ENCODE peak calls at places on chromosomes 2 and 18, in four cellular contexts. One of them, this sample, is unnamed.
A peak's percentile ranks its signal among the peaks of the same experiment; 100 is the strongest.

GRCh38 chr2:85933753-85934594 is 45.2 kb upstream of the ST3GAL5 start:
- DNase-seq in Peyer's patch: no peak
- DNase-seq in transverse colon: no peak
- DNase-seq in fibroblast of lung: peak; percentile 98
- DNase-seq in this sample: no peak

GRCh38 chr2:214232266-214232665 is 178.6 kb upstream of the VWC2L start:
- DNase-seq in Peyer's patch: no peak
- DNase-seq in transverse colon: no peak
- DNase-seq in fibroblast of lung: peak; percentile 30
- DNase-seq in this sample: no peak

GRCh38 chr2:46248171-46248570 is 49.0 kb upstream of the EPAS1 start:
- DNase-seq in transverse colon: no peak
- DNase-seq in Peyer's patch: no peak
- DNase-seq in fibroblast of lung: no peak
- DNase-seq in this sample: no peak

GRCh38 chr2:139805378-139805777 is 1025.2 kb upstream of the NXPH2 start:
- DNase-seq in Peyer's patch: no peak
- DNase-seq in fibroblast of lung: no peak
- DNase-seq in transverse colon: no peak
- DNase-seq in this sample: no peak

GRCh38 chr2:33788044-33788443 is 188.9 kb upstream of the FAM98A start:
- DNase-seq in Peyer's patch: no peak
- DNase-seq in transverse colon: no peak
- DNase-seq in fibroblast of lung: peak; percentile 86
- DNase-seq in this sample: no peak

GRCh38 chr2:18630941-18631340 is 41.6 kb upstream of the NT5C1B start:
- DNase-seq in fibroblast of lung: no peak
- DNase-seq in transverse colon: no peak
- DNase-seq in Peyer's patch: no peak
- DNase-seq in this sample: no peak

GRCh38 chr2:217095511-217096205 is 235.8 kb upstream of the TNP1 start:
- DNase-seq in fibroblast of lung: no peak
- DNase-seq in transverse colon: no peak
- DNase-seq in Peyer's patch: no peak
- DNase-seq in this sample: no peak

GRCh38 chr2:240297553-240298315 is 137.7 kb upstream of the GPC1 start:
- DNase-seq in Peyer's patch: no peak
- DNase-seq in fibroblast of lung: no peak
- DNase-seq in transverse colon: no peak
- DNase-seq in this sample: no peak

GRCh38 chr18:26468931-26469340 is 79.4 kb downstream of the KCTD1 start:
- DNase-seq in Peyer's patch: no peak
- DNase-seq in fibroblast of lung: no peak
- DNase-seq in transverse colon: peak; percentile 20
- DNase-seq in this sample: peak; percentile 62

GRCh38 chr2:32632089-32632488 is 4.2 kb downstream of the TTC27 start:
- DNase-seq in Peyer's patch: no peak
- DNase-seq in transverse colon: no peak
- DNase-seq in fibroblast of lung: peak; percentile 60
- DNase-seq in this sample: no peak

GRCh38 chr2:147441140-147441539 is 403.7 kb upstream of the ACVR2A start:
- DNase-seq in transverse colon: no peak
- DNase-seq in Peyer's patch: no peak
- DNase-seq in fibroblast of lung: no peak
- DNase-seq in this sample: no peak

DNA sequence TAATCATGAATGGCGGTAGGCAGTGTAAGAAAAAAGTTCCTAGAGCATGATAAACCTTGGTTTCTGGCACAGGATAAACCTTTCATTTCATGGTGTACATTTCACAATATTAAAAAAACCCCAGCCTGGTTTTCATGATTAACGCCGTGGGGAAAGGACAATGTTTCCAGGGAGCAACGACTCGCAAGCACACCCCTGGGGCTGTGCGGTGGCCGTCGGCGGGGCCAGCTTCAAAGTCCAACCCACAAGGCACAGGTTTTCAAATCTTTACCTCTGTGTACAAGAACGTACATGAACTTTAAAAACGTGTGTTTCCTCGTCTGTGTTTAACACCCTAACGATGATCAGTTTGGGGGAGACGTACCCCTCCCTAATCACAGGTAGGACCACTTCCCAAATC is 118.1 kb downstream of the NOL10 start:
- DNase-seq in transverse colon: no peak
- DNase-seq in fibroblast of lung: no peak
- DNase-seq in Peyer's patch: no peak
- DNase-seq in this sample: no peak
- H3K36me3 ChIP-seq in transverse colon: peaks cover 40% of the 10 kb centered on the region
- H3K36me3 ChIP-seq in fibroblast of lung: peaks cover 6% of the 10 kb centered on the region
- H3K36me3 ChIP-seq in Peyer's patch: peaks cover 53% of the 10 kb centered on the region
- H3K36me3 ChIP-seq in this sample: no peaks in the 10 kb centered on the region

DNA sequence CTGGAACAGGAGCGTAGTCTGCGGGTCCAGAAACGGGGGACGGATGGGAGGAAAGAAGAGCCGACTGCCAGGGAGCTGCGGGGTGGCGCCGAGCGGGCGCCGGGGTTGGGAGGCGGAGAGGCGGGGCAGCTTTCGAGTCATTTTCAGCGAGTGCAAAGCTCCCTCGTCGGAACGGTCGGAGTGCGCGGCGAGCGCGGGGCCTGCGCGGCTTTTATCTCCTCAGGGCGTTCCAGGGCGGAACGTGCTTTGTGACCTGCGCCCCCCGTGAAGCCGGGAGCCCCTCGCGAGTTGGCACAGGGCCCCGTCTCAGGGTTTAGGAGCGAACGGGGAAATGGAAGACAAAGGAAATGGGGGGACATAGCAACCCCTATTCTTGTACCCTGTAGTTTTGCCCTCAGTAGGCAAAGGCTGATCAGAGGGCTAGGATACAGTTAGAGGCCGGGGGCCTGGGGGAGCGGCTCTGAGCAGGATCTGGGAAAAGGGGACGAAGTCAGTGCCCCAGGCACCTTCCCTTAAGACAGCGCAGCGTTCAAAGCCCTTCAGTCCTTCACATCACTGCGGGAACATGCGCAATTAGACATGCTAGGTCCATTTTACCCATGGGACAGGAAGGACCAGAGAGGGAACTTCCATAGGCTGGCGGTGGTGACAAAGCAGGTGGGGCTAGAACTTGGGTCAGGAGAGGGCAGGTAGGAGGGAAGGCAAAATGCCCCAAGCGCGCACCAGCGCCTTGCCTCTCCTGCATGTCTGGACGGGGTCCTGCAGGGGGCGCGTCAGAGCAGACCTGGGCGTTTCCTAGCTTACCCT is 60.1 kb upstream of the IL1RL1 start:
- DNase-seq in fibroblast of lung: peak; percentile 31
- DNase-seq in Peyer's patch: no peak
- DNase-seq in transverse colon: peak; percentile 73
- DNase-seq in this sample: no peak
- TF ChIP-seq CTCF in fibroblast of lung: peak; percentile 50
- TF ChIP-seq CTCF in Peyer's patch: no peak
- TF ChIP-seq CTCF in transverse colon: peak; percentile 63
- TF ChIP-seq CTCF in this sample: peak; percentile 34

DNA sequence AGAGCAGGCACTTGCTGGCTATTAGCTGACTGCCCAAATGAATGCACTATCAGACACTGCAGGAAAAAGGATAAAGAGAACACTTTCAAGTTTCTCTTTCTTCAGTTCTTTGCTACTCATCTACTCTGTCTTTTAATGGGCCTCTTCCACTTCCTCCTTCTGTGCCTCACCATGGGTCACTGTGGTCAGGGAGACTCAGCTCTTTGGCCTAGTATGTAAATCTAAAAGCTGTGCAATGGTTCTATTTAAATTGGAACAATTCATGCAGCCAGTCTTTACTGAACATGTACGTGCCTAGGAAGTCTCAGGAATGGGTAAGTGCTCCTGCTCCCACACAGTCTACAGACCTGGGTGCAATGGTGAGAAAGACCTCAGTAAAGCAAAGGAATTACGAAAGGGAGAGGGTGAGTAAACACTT is 79.1 kb upstream of the DNMT3A start:
- DNase-seq in fibroblast of lung: no peak
- DNase-seq in Peyer's patch: peak; percentile 75
- DNase-seq in transverse colon: peak; percentile 42
- DNase-seq in this sample: no peak
- H3K36me3 ChIP-seq in fibroblast of lung: no peaks in the 10 kb centered on the region
- H3K36me3 ChIP-seq in Peyer's patch: no peaks in the 10 kb centered on the region
- H3K36me3 ChIP-seq in transverse colon: no peaks in the 10 kb centered on the region
- H3K36me3 ChIP-seq in this sample: no peaks in the 10 kb centered on the region

GRCh38 chr2:97891611-97892010 is 104.1 kb downstream of the TMEM131 start:
- DNase-seq in fibroblast of lung: no peak
- DNase-seq in Peyer's patch: no peak
- DNase-seq in transverse colon: no peak
- DNase-seq in this sample: no peak
- TF ChIP-seq CTCF in fibroblast of lung: no peak
- TF ChIP-seq CTCF in Peyer's patch: no peak
- TF ChIP-seq CTCF in transverse colon: no peak
- TF ChIP-seq CTCF in this sample: no peak

GRCh38 chr18:59358611-59359575 is at the start of gene LMAN1:
- DNase-seq in transverse colon: peak; percentile 96
- DNase-seq in Peyer's patch: peak; percentile 94
- DNase-seq in fibroblast of lung: peak; percentile 90
- DNase-seq in this sample: peak; percentile 87

GRCh38 chr18:59357928-59358327 is 1.1 kb downstream of the LMAN1 start:
- DNase-seq in fibroblast of lung: peak; percentile 92
- DNase-seq in Peyer's patch: no peak
- DNase-seq in transverse colon: no peak
- DNase-seq in this sample: no peak

GRCh38 chr18:59353079-59353680 is 5.9 kb downstream of the LMAN1 start:
- DNase-seq in Peyer's patch: no peak
- DNase-seq in fibroblast of lung: no peak
- DNase-seq in transverse colon: no peak
- DNase-seq in this sample: no peak

GRCh38 chr18:59352250-59352855 is 6.7 kb downstream of the LMAN1 start:
- DNase-seq in fibroblast of lung: no peak
- DNase-seq in Peyer's patch: no peak
- DNase-seq in transverse colon: no peak
- DNase-seq in this sample: no peak

GRCh38 chr18:59354731-59355130 is 4.3 kb downstream of the LMAN1 start:
- DNase-seq in fibroblast of lung: peak; percentile 17
- DNase-seq in transverse colon: no peak
- DNase-seq in Peyer's patch: no peak
- DNase-seq in this sample: no peak
- H3K36me3 ChIP-seq in fibroblast of lung: peaks cover 10% of the 10 kb centered on the region
- H3K36me3 ChIP-seq in transverse colon: peaks cover 36% of the 10 kb centered on the region
- H3K36me3 ChIP-seq in Peyer's patch: peaks cover 58% of the 10 kb centered on the region
- H3K36me3 ChIP-seq in this sample: no peaks in the 10 kb centered on the region